ENCODE peak calls at places on chromosomes 16 and 17, in nine cellular contexts. N is left lung; Q is lung; D is CD8-positive, alpha-beta memory T cell; R is spleen; G is left ventricle myocardium inferior; S is DND-41; P is body of pancreas; U is MM.1S. K is an unnamed sample.

GRCh38 chr17:73713136-73713535 is 68.9 kb upstream of the SDK2 start:
- DNase-seq in G (no peak), S (no peak), U (no peak), D (no peak), R (peak; percentile 66), N (no peak), P (no peak), Q (no peak), K (peak; percentile 59)

GRCh38 chr17:81991684-81992513 is 14.5 kb downstream of the ASPSCR1 start:
- DNase-seq in Q (peak; percentile 93), R (no peak), U (no peak), G (peak; percentile 79), P (peak; percentile 92), D (no peak), N (peak; percentile 95), S (no peak), K (peak; percentile 90)

GRCh38 chr16:67683767-67684166 is 17.2 kb downstream of the C16orf86 start:
- DNase-seq in S (no peak), P (no peak), G (no peak), Q (no peak), R (no peak), D (no peak), U (no peak), N (no peak), K (no peak)

GRCh38 chr17:63361182-63361581 is 84.9 kb downstream of the CYB561 start:
- DNase-seq in G (no peak), Q (no peak), R (no peak), N (peak; percentile 58), S (no peak), U (no peak), D (no peak), P (no peak), K (no peak)

GRCh38 chr17:1244606-1245012 is 25.6 kb upstream of the BHLHA9 start:
- DNase-seq in S (no peak), U (no peak), G (no peak), D (no peak), Q (no peak), P (no peak), N (no peak), R (no peak), K (no peak)

GRCh38 chr16:57660715-57661463 is 7.2 kb upstream of the ADGRG3 start:
- DNase-seq in N (no peak), D (no peak), S (no peak), U (no peak), R (peak; percentile 56), G (no peak), Q (no peak), P (no peak), K (no peak)

GRCh38 chr17:65444049-65444448 is 117.4 kb downstream of the AXIN2 start:
- DNase-seq in D (no peak), S (no peak), Q (no peak), G (no peak), P (no peak), U (no peak), R (no peak), N (no peak), K (no peak)

GRCh38 chr17:57234252-57235092 is 21.9 kb upstream of the MSI2 start:
- DNase-seq in U (no peak), G (no peak), R (no peak), D (no peak), N (no peak), S (no peak), Q (no peak), P (no peak), K (no peak)

GRCh38 chr17:47896672-47897490 is 845 bp downstream of the SP2 start:
- DNase-seq in R (no peak), U (no peak), S (no peak), N (no peak), Q (no peak), D (no peak), G (no peak), P (no peak), K (no peak)

GRCh38 chr16:85306071-85306792 is 194.0 kb upstream of the CIBAR2 start:
- DNase-seq in N (peak; percentile 95), Q (peak; percentile 92), D (peak; percentile 33), G (peak; percentile 84), R (peak; percentile 96), U (no peak), S (peak; percentile 73), P (peak; percentile 83), K (peak; percentile 97)

GRCh38 chr16:23105309-23105708 is 43.9 kb downstream of the USP31 start:
- DNase-seq in P (peak; percentile 41), D (no peak), R (no peak), G (no peak), N (no peak), U (no peak), S (no peak), Q (no peak), K (no peak)

GRCh38 chr17:72192409-72193192 is 71.8 kb downstream of the SOX9 start:
- DNase-seq in U (no peak), S (no peak), R (no peak), D (no peak), Q (peak; percentile 38), N (no peak), P (no peak), G (peak; percentile 63), K (peak; percentile 57)

GRCh38 chr17:27438631-27439030 is 17.6 kb upstream of the KSR1 start:
- DNase-seq in D (no peak), G (no peak), Q (no peak), U (no peak), S (no peak), R (no peak), N (no peak), P (no peak), K (peak; percentile 10)

GRCh38 chr17:66829386-66829864 is 5.5 kb upstream of the CACNG5 start:
- DNase-seq in P (peak; percentile 76), D (no peak), Q (peak; percentile 46), S (peak; percentile 37), G (no peak), N (no peak), R (no peak), U (no peak), K (no peak)

GRCh38 chr17:27526603-27527002 is 70.4 kb downstream of the KSR1 start:
- DNase-seq in Q (peak; percentile 62), P (peak; percentile 77), R (peak; percentile 86), N (peak; percentile 84), S (peak; percentile 19), G (peak; percentile 41), D (no peak), U (no peak), K (peak; percentile 69)

DNA sequence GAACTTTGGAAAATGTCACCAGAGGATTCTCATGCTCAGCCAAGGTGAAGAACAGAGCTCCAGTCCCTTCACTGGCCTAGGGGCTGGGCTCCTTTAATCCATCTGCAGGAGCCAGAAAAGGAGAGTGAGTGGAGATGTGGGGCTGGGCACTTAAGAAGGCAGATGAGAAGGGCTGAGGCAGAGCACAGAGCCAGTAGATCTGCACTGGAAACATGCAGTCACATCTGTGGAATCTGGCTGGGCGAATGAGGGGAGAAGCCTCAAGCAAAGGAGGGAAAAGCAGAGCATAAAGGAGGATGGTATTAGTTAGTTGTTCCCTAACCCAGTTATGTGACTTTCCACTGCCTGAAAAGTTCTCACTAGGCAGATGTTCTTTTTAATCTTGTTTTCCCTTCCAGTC is 50.4 kb upstream of the BCAR1 start:
- DNase-seq in R (no peak), N (no peak), Q (no peak), S (no peak), G (no peak), U (no peak), D (no peak), P (no peak), K (no peak)
- H3K36me3 ChIP-seq in R (peaks cover 23% of the 10 kb centered on the region), N (peaks cover 49% of the 10 kb centered on the region), Q (peaks cover 9% of the 10 kb centered on the region), S (peaks cover 63% of the 10 kb centered on the region), G (peaks cover 45% of the 10 kb centered on the region), U (no peaks in the 10 kb centered on the region), D (peaks cover 4% of the 10 kb centered on the region), P (no peaks in the 10 kb centered on the region), K (no peaks in the 10 kb centered on the region)

GRCh38 chr17:77449908-77450741 is 309.4 kb downstream of the SEC14L1 start:
- DNase-seq in G (peak; percentile 86), S (peak; percentile 60), D (no peak), Q (no peak), U (no peak), P (peak; percentile 51), N (peak; percentile 80), R (peak; percentile 85), K (peak; percentile 92)

GRCh38 chr17:77446959-77447634 is 306.3 kb downstream of the SEC14L1 start:
- DNase-seq in G (no peak), P (no peak), U (no peak), S (no peak), R (no peak), N (no peak), Q (no peak), D (no peak), K (no peak)

GRCh38 chr17:77450742-77451270 is 310.0 kb downstream of the SEC14L1 start:
- DNase-seq in N (no peak), U (no peak), D (no peak), S (no peak), Q (no peak), G (no peak), P (no peak), R (no peak), K (no peak)

GRCh38 chr17:77451271-77451893 is 310.6 kb downstream of the SEC14L1 start:
- DNase-seq in N (peak; percentile 94), U (peak; percentile 27), R (peak; percentile 95), G (peak; percentile 77), Q (no peak), D (peak; percentile 71), S (peak; percentile 92), P (peak; percentile 71), K (peak; percentile 90)

GRCh38 chr17:77449373-77449907 is 308.7 kb downstream of the SEC14L1 start:
- DNase-seq in G (no peak), N (peak; percentile 40), D (no peak), R (peak; percentile 75), Q (no peak), P (no peak), S (no peak), U (no peak), K (no peak)
- H3K27ac ChIP-seq in G (peak overlapping the region; percentile 86), N (no peak overlapping the region), D (no peak overlapping the region), R (peak overlapping the region; percentile 95), Q (no peak overlapping the region), P (peak overlapping the region; percentile 87), S (peak overlapping the region; percentile 85), U (no peak overlapping the region), K (no peak overlapping the region)

GRCh38 chr16:24774510-24774909 is 45.1 kb downstream of the TNRC6A start:
- DNase-seq in U (no peak), S (no peak), Q (no peak), R (no peak), G (no peak), D (no peak), P (no peak), N (no peak), K (no peak)
- H3K4me1 ChIP-seq in U (no peaks in the 10 kb centered on the region), S (no peaks in the 10 kb centered on the region), Q (no peaks in the 10 kb centered on the region), R (no peaks in the 10 kb centered on the region), G (peaks cover 91% of the 10 kb centered on the region), D (no peaks in the 10 kb centered on the region), P (peaks cover 48% of the 10 kb centered on the region), N (peaks cover 13% of the 10 kb centered on the region), K (peaks cover 26% of the 10 kb centered on the region)

GRCh38 chr17:5446786-5447185 is 7.8 kb upstream of the C1QBP start:
- DNase-seq in G (no peak), U (no peak), D (no peak), P (no peak), N (no peak), S (no peak), R (no peak), Q (no peak), K (no peak)
- H3K36me3 ChIP-seq in G (peaks cover 84% of the 10 kb centered on the region), U (peaks cover 8% of the 10 kb centered on the region), D (peaks cover 14% of the 10 kb centered on the region), P (no peaks in the 10 kb centered on the region), N (peaks cover 97% of the 10 kb centered on the region), S (peaks cover 86% of the 10 kb centered on the region), R (peaks cover 77% of the 10 kb centered on the region), Q (peaks cover 33% of the 10 kb centered on the region), K (peaks cover 6% of the 10 kb centered on the region)

DNA sequence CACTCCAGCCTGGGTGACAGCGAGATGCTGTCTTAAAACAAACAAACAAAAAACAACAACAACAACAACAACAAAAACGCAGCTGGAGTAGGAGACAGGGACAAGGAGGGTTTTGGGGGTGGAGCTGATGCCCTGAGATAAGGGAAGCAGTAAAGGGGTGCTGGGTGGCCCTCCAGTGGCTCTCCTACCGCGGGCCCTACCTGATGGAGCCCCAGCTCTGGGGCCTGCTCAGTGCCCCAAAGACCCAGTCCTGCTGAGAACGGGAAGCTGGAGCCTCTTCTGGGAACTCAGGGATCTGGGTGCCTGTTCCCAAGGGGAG is 21.3 kb upstream of the NAGS start:
- DNase-seq in D (no peak), P (no peak), Q (no peak), S (no peak), G (no peak), U (no peak), R (no peak), N (no peak), K (no peak)
- H3K27ac ChIP-seq in D (no peak overlapping the region), P (no peak overlapping the region), Q (no peak overlapping the region), S (no peak overlapping the region), G (no peak overlapping the region), U (no peak overlapping the region), R (no peak overlapping the region), N (no peak overlapping the region), K (no peak overlapping the region)

K was measured in aorta.